ENCODE peak calls at places on chromosomes 2 and 18, in four cellular contexts. J, P, K and E are unnamed samples.

GRCh38 chr2:17962874-17963273 is 84.4 kb downstream of the KCNS3 start:
- DNase-seq in P (no peak), K (no peak), J (no peak), E (no peak)

GRCh38 chr2:75200140-75200985 is 1.0 kb upstream of the TACR1 start:
- DNase-seq in P (peak), K (peak), J (peak), E (no peak)

GRCh38 chr18:26190506-26190905 is 35.7 kb upstream of the TAF4B start:
- DNase-seq in P (no peak), J (no peak), K (no peak), E (no peak)

GRCh38 chr18:62420513-62421209 is 95.6 kb downstream of the TNFRSF11A start:
- DNase-seq in J (no peak), P (peak), K (peak), E (no peak)

GRCh38 chr2:203453858-203454451 is 81.1 kb downstream of the RAPH1 start:
- DNase-seq in P (no peak), K (peak), J (no peak), E (no peak)

GRCh38 chr2:172204309-172204708 is 101.6 kb upstream of the DLX2 start:
- DNase-seq in J (no peak), P (no peak), K (peak), E (no peak)

GRCh38 chr2:42967959-42968674 is 175.7 kb upstream of the HAAO start:
- DNase-seq in P (no peak), K (peak), J (no peak), E (no peak)

GRCh38 chr2:104746299-104746698 is 107.6 kb upstream of the POU3F3 start:
- DNase-seq in P (no peak), J (no peak), K (no peak), E (no peak)

GRCh38 chr2:71721362-71721665 is 268.0 kb downstream of the DYSF start:
- DNase-seq in J (no peak), P (no peak), K (peak), E (no peak)

GRCh38 chr2:241217320-241218031 is 29.0 kb downstream of the ANO7 start:
- DNase-seq in P (peak), K (peak), J (peak), E (peak)

GRCh38 chr2:11787991-11788390 is 41.6 kb downstream of the LPIN1 start:
- DNase-seq in P (no peak), J (no peak), K (no peak), E (no peak)

GRCh38 chr2:66714651-66715050 is 279.7 kb downstream of the MEIS1 start:
- DNase-seq in J (no peak), K (no peak), P (no peak), E (no peak)

GRCh38 chr2:128309341-128310093 is 9.2 kb downstream of the HS6ST1 start:
- DNase-seq in P (peak), J (peak), K (no peak), E (no peak)

GRCh38 chr18:76678248-76678647 is 144.1 kb upstream of the ZNF236 start:
- DNase-seq in P (no peak), J (no peak), K (no peak), E (no peak)

GRCh38 chr2:52222128-52222527 is 1190.2 kb upstream of the NRXN1 start:
- DNase-seq in J (no peak), P (no peak), K (no peak), E (no peak)

GRCh38 chr2:186433040-186433439 is 53.0 kb upstream of the ZC3H15 start:
- DNase-seq in K (no peak), J (no peak), P (no peak), E (no peak)

GRCh38 chr2:234286118-234286598 is 210.7 kb downstream of the ARL4C start:
- DNase-seq in K (peak), P (no peak), J (no peak), E (no peak)

GRCh38 chr2:241660593-241661213 is 23.2 kb downstream of the ATG4B start:
- DNase-seq in K (no peak), J (no peak), P (no peak), E (no peak)

GRCh38 chr2:195408196-195408595 is 248.8 kb upstream of the SLC39A10 start:
- DNase-seq in K (no peak), J (no peak), P (no peak), E (no peak)

GRCh38 chr2:105674406-105674805 is 70.3 kb upstream of the NCK2 start:
- DNase-seq in K (peak), J (no peak), P (no peak), E (no peak)

GRCh38 chr18:24922491-24922890 is 429.5 kb downstream of the ZNF521 start:
- DNase-seq in P (no peak), K (no peak), J (no peak), E (no peak)

GRCh38 chr2:159226059-159226461 is 60.4 kb downstream of the WDSUB1 start:
- DNase-seq in P (no peak), K (peak), J (no peak), E (peak)

GRCh38 chr18:68935686-68936085 is 137.8 kb downstream of the CCDC102B start:
- DNase-seq in P (no peak), K (no peak), J (no peak), E (no peak)

GRCh38 chr2:148922776-148923175 is 47.7 kb downstream of the KIF5C start:
- DNase-seq in P (no peak), K (no peak), J (no peak), E (no peak)

GRCh38 chr18:7535436-7536190 is 31.5 kb upstream of the PTPRM start:
- DNase-seq in K (no peak), P (no peak), J (no peak), E (no peak)

DNA sequence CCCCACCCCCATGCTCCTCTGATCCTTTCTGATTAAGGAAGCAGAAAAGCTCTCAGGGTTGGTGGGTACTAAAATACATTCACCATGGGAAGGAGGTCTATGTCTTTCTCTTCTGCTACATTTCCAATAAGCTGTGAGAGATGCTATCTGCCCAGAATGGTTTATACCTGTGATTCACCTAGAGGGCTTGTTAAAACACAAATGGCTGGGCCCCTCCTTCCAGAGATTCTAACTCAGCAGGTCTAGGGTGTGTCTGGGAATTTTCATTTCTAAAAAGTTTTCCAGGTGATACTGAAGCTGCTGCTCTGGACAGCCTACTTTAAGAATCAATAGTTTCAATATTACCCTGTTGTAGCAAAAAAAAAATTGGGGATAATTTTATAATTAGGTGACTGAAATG is 772.2 kb upstream of the ZEB2 start:
- DNase-seq in J (no peak), P (no peak), K (no peak), E (no peak)
- TF ChIP-seq CTCF in J (no peak), P (no peak), K (no peak), E (no peak)

GRCh38 chr2:55618025-55618648 is 715 bp upstream of the PPP4R3B start:
- DNase-seq in P (no peak), J (no peak), K (peak), E (no peak)
- TF ChIP-seq CTCF in P (no peak), J (no peak), K (no peak), E (no peak)

GRCh38 chr2:122168799-122169198 is 413.3 kb downstream of the TSN start:
- DNase-seq in J (no peak), P (no peak), K (no peak), E (no peak)
- TF ChIP-seq CTCF in J (no peak), P (no peak), K (peak), E (no peak)

DNA sequence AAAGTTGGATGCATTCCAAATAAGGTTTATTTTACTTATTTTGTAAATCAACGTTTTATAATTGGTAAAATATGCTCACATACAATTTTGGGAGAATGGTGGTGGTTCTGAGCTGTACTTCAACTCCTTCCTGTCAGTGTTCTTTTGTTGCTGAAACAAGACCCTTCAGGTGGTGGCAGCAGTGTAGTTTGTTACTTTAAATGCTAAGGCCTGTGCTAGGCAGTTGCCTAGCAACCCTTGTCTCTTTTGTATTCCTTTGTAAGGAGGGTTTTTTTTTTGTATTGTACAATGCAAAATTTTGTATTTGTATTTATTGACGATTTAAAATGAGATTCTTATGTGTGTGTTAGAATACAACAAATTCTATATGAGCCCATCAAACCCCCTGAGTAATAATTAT is 166.0 kb upstream of the FAM98A start:
- DNase-seq in J (no peak), P (no peak), K (no peak), E (no peak)
- TF ChIP-seq CTCF in J (no peak), P (no peak), K (no peak), E (no peak)

GRCh38 chr2:7029291-7030059 is 112.3 kb downstream of the RNF144A start:
- DNase-seq in J (no peak), K (no peak), P (no peak), E (no peak)
- TF ChIP-seq CTCF in J (peak), K (no peak), P (no peak), E (no peak)

GRCh38 chr2:9375857-9376428 is 47.4 kb downstream of the ITGB1BP1 start:
- DNase-seq in K (no peak), J (no peak), P (no peak), E (no peak)
- TF ChIP-seq CTCF in K (no peak), J (no peak), P (no peak), E (no peak)

GRCh38 chr2:100013892-100014677 is 128.3 kb downstream of the AFF3 start:
- DNase-seq in K (peak), J (peak), P (peak), E (peak)
- TF ChIP-seq CTCF in K (peak), J (peak), P (no peak), E (peak)

DNA sequence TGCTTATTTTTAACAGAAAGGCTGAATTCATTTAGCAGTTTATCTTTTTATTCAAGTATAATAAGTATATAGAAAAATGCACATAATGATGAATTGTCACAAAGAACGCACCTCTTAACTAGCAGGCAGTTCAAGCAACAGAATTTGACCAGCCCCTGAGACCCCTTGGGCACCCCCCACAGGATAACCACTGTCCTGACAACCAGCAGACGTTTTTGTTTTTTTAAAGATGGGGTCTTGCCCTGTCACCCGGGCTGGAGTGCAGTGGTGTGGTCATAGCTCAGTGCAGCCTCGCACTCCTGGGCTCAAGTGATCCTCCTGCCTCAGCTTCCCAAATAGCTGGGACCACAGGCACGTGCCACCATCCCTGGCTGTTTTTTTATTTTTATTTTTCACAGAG is 14.0 kb downstream of the PRELID3A start:
- DNase-seq in P (no peak), J (no peak), K (no peak), E (no peak)
- TF ChIP-seq CTCF in P (no peak), J (no peak), K (no peak), E (peak)

GRCh38 chr2:84022810-84023431 is 436.2 kb downstream of the SUCLG1 start:
- DNase-seq in K (peak), J (peak), P (peak), E (peak)
- TF ChIP-seq CTCF in K (peak), J (peak), P (peak), E (peak)

GRCh38 chr2:130393318-130393910 is 37.6 kb downstream of the PTPN18 start:
- DNase-seq in J (no peak), P (no peak), K (no peak), E (no peak)

GRCh38 chr2:130391058-130391871 is 35.4 kb downstream of the PTPN18 start:
- DNase-seq in J (peak), K (peak), P (peak), E (no peak)

GRCh38 chr2:130389783-130390182 is 33.9 kb downstream of the PTPN18 start:
- DNase-seq in K (no peak), P (no peak), J (no peak), E (no peak)

GRCh38 chr2:130390460-130391057 is 34.7 kb downstream of the PTPN18 start:
- DNase-seq in K (no peak), J (no peak), P (peak), E (no peak)

GRCh38 chr2:130391872-130392670 is 36.2 kb downstream of the PTPN18 start:
- DNase-seq in P (no peak), J (peak), K (peak), E (no peak)
- TF ChIP-seq CTCF in P (no peak), J (peak), K (no peak), E (no peak)